ENCODE peak calls at places on chromosome 19, in nine cellular contexts. D, V, A, W, Q, C, Z, E and K are unnamed samples.

GRCh38 chr19:17109962-17110598 is 34.5 kb downstream of the MYO9B start:
- DNase-seq in D (peak), Q (peak), C (peak), Z (no peak), V (no peak), W (no peak), A (no peak), E (peak), K (peak)

GRCh38 chr19:55585658-55586339 is 5.2 kb upstream of the ZNF579 start:
- DNase-seq in Q (peak), D (peak), A (no peak), V (peak), E (peak), C (peak), Z (no peak), W (peak), K (peak)

GRCh38 chr19:11195169-11195568 is 2.2 kb downstream of the KANK2 start:
- DNase-seq in Q (peak), W (no peak), C (peak), V (no peak), A (no peak), E (no peak), D (no peak), Z (no peak), K (no peak)

GRCh38 chr19:1823539-1824251 is 11.6 kb upstream of the ATP8B3 start:
- DNase-seq in C (peak), D (no peak), W (no peak), Z (no peak), E (no peak), V (no peak), A (no peak), Q (no peak), K (no peak)

GRCh38 chr19:13459351-13459750 is 46.9 kb downstream of the CACNA1A start:
- DNase-seq in E (no peak), W (peak), Z (no peak), Q (no peak), V (peak), A (no peak), C (no peak), D (no peak), K (no peak)

GRCh38 chr19:38557205-38557799 is 60.5 kb downstream of the MAP4K1 start:
- DNase-seq in E (no peak), A (no peak), D (peak), W (no peak), C (no peak), V (no peak), Z (no peak), Q (no peak), K (peak)

GRCh38 chr19:7293795-7294570 is at the start of gene INSR:
- DNase-seq in Z (peak), D (peak), E (peak), C (peak), A (peak), V (peak), W (peak), Q (peak), K (peak)

GRCh38 chr19:45508931-45509691 is 1.8 kb downstream of the VASP start:
- DNase-seq in C (peak), W (no peak), A (no peak), Z (peak), Q (peak), V (peak), E (peak), D (peak), K (peak)

GRCh38 chr19:16938211-16938610 is 49.4 kb downstream of the F2RL3 start:
- DNase-seq in Z (no peak), D (no peak), V (no peak), C (no peak), E (no peak), W (no peak), Q (no peak), A (no peak), K (peak)

GRCh38 chr19:21751379-21751778 is 16.0 kb downstream of the ZNF100 start:
- DNase-seq in Q (no peak), E (no peak), Z (no peak), D (no peak), C (no peak), V (no peak), W (no peak), A (no peak), K (no peak)

GRCh38 chr19:5828661-5829566 is 10.6 kb downstream of the FUT6 start:
- DNase-seq in C (peak), E (no peak), A (no peak), Q (peak), W (peak), D (no peak), V (peak), Z (no peak), K (no peak)

GRCh38 chr19:15871570-15871969 is 26.3 kb downstream of the CYP4F2 start:
- DNase-seq in W (no peak), C (no peak), V (peak), A (no peak), Z (no peak), D (no peak), Q (no peak), E (no peak), K (peak)

GRCh38 chr19:32874605-32875004 is 5.0 kb upstream of the SLC7A9 start:
- DNase-seq in Z (no peak), A (no peak), D (no peak), Q (no peak), C (no peak), E (no peak), V (no peak), W (no peak), K (peak)